ENCODE peak calls at places on chromosomes 12 and 14, in eight cellular contexts. U is dorsolateral prefrontal cortex; Q is vagina; E is naive thymus-derived CD4-positive, alpha-beta T cell; V is aorta; H is right atrium auricular region; M is HCT116; R is tibial nerve. L is an unnamed sample.

GRCh38 chr14:43729149-43729548 is 777.9 kb downstream of the FSCB start:
- DNase-seq in E (no peak), R (no peak), M (no peak), Q (no peak), U (no peak), V (no peak), H (no peak), L (no peak)

GRCh38 chr12:102765736-102766135 is 151.3 kb downstream of the PAH start:
- DNase-seq in Q (no peak), R (no peak), E (no peak), H (no peak), M (no peak), U (no peak), V (no peak), L (no peak)

GRCh38 chr12:1794440-1795090 is 25.8 kb upstream of the LRTM2 start:
- DNase-seq in Q (peak; percentile 72), E (no peak), V (peak; percentile 40), M (no peak), U (peak; percentile 11), R (no peak), H (no peak), L (no peak)

GRCh38 chr12:122651520-122652224 is 51.5 kb downstream of the HCAR2 start:
- DNase-seq in U (no peak), Q (no peak), V (no peak), R (no peak), E (no peak), H (no peak), M (no peak), L (no peak)

GRCh38 chr14:69632154-69632553 is 20.8 kb downstream of the SUSD6 start:
- DNase-seq in Q (no peak), R (no peak), H (no peak), E (no peak), M (no peak), U (no peak), V (no peak), L (no peak)

GRCh38 chr14:23364164-23364571 is 804 bp downstream of the EFS start:
- DNase-seq in V (peak; percentile 77), E (no peak), Q (no peak), H (peak; percentile 80), M (no peak), U (peak; percentile 74), R (peak; percentile 36), L (no peak)

GRCh38 chr12:33566403-33566802 is 126.8 kb upstream of the SYT10 start:
- DNase-seq in R (no peak), U (no peak), H (no peak), M (no peak), V (no peak), Q (no peak), E (no peak), L (no peak)

GRCh38 chr14:26281280-26281998 is 316.4 kb downstream of the NOVA1 start:
- DNase-seq in E (no peak), V (no peak), M (no peak), U (no peak), H (no peak), Q (no peak), R (no peak), L (no peak)

GRCh38 chr12:105935106-105935505 is 203.6 kb downstream of the NUAK1 start:
- DNase-seq in V (no peak), M (no peak), H (no peak), R (no peak), Q (no peak), E (no peak), U (peak; percentile 67), L (no peak)

GRCh38 chr12:54378791-54379400 is 5.6 kb downstream of the ZNF385A start:
- DNase-seq in R (peak; percentile 54), Q (no peak), U (no peak), V (peak; percentile 92), M (no peak), H (no peak), E (peak; percentile 59), L (peak; percentile 82)

GRCh38 chr12:122303068-122303467 is 36.8 kb upstream of the VPS33A start:
- DNase-seq in Q (no peak), U (no peak), H (no peak), M (no peak), E (no peak), R (no peak), V (no peak), L (no peak)

GRCh38 chr14:53956427-53957201 is at the start of gene BMP4:
- DNase-seq in M (peak; percentile 82), V (peak; percentile 92), Q (no peak), R (peak; percentile 65), U (no peak), E (peak; percentile 31), H (peak; percentile 84), L (peak; percentile 95)

GRCh38 chr12:57216931-57217871 is 607 bp downstream of the NXPH4 start:
- DNase-seq in V (no peak), H (no peak), E (no peak), M (no peak), U (no peak), R (no peak), Q (no peak), L (no peak)

GRCh38 chr14:105414456-105415371 is 4.9 kb upstream of the MTA1 start:
- DNase-seq in R (peak; percentile 60), E (peak; percentile 82), H (peak; percentile 82), U (peak; percentile 87), Q (no peak), M (no peak), V (peak; percentile 94), L (peak; percentile 90)

GRCh38 chr14:36659822-36660735 is 1.6 kb upstream of the PAX9 start:
- DNase-seq in E (no peak), U (no peak), H (no peak), M (no peak), Q (no peak), V (no peak), R (no peak), L (no peak)
- H3K27me3 ChIP-seq in E (peaks cover 16% of the 10 kb centered on the region), U (peaks cover 100% of the 10 kb centered on the region), H (peaks cover 73% of the 10 kb centered on the region), M (no peaks in the 10 kb centered on the region), Q (peaks cover 34% of the 10 kb centered on the region), V (peaks cover 3% of the 10 kb centered on the region), R (peaks cover 97% of the 10 kb centered on the region), L (peaks cover 94% of the 10 kb centered on the region)

GRCh38 chr14:95307402-95308041 is 12.2 kb downstream of the CLMN start:
- DNase-seq in R (no peak), E (no peak), H (no peak), M (no peak), U (no peak), V (peak; percentile 35), Q (no peak), L (no peak)
- H3K27ac ChIP-seq in R (peak overlapping the region; percentile 12), E (no peak overlapping the region), H (no peak overlapping the region), M (no peak overlapping the region), U (peak overlapping the region; percentile 84), V (no peak overlapping the region), Q (no peak overlapping the region), L (no peak overlapping the region)

GRCh38 chr14:37594916-37595808 is at the start of the genes FOXA1 and TTC6:
- DNase-seq in V (peak; percentile 77), Q (no peak), H (no peak), R (no peak), M (peak; percentile 31), U (no peak), E (no peak), L (no peak)
- H3K27me3 ChIP-seq in V (peaks cover 3% of the 10 kb centered on the region), Q (peaks cover 58% of the 10 kb centered on the region), H (peaks cover 73% of the 10 kb centered on the region), R (peaks cover 95% of the 10 kb centered on the region), M (no peaks in the 10 kb centered on the region), U (peaks cover 97% of the 10 kb centered on the region), E (peaks cover 23% of the 10 kb centered on the region), L (peaks cover 84% of the 10 kb centered on the region)

DNA sequence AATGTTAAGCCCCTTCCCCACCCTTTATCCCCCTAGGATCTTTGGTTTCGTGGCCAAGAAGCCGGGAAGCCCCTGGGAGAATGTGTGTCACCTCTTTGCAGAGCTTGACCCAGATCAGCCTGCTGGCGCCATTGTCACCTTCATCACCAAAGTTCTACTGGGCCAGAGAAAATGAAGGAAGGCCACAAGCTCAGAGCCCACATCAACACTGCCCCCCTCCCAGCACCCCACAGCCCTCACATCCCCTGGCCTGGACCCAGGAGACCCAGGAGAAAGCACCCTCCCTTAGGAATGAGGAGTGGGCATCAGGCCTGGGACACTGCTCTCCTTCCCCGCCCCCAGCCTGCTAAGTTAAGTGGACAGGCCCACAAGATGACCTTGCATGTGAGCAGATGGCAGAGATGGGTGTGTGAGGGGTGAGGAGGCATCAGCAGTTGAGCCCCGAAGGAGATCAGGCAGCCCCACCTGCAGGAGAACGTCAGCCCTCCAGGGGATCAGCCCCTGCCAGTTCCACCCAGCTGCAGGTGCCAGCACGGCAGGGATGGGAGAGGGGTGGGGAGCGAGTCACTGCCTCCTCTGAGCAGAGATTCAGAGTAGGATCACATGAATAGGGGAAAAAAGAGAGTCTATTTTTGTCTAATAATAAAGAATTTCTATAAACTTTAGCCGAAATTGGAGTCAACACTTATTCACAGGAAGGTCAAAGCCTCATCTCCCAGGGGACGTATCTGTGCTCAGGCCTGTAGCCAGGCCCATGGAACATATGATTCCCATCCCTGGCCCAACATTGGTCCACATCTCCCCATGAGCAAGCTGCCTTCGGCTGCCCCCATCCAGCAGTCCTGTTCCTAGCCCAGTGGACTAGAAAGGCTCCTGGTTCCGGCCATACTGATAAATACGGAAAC is 14.1 kb downstream of the TNS2 start:
- DNase-seq in E (no peak), V (peak; percentile 89), R (peak; percentile 70), H (peak; percentile 86), M (no peak), U (peak; percentile 25), Q (no peak), L (peak; percentile 92)
- H3K27ac ChIP-seq in E (no peak overlapping the region), V (peak overlapping the region; percentile 18), R (peak overlapping the region; percentile 99), H (peak overlapping the region; percentile 67), M (no peak overlapping the region), U (peak overlapping the region; percentile 41), Q (peak overlapping the region; percentile 80), L (peak overlapping the region; percentile 83)

GRCh38 chr14:92323031-92323915 is at the start of gene SLC24A4:
- DNase-seq in H (no peak), E (peak; percentile 30), M (no peak), U (no peak), R (no peak), Q (no peak), V (no peak), L (no peak)
- H3K27me3 ChIP-seq in H (no peaks in the 10 kb centered on the region), E (no peaks in the 10 kb centered on the region), M (no peaks in the 10 kb centered on the region), U (peaks cover 9% of the 10 kb centered on the region), R (peaks cover 32% of the 10 kb centered on the region), Q (no peaks in the 10 kb centered on the region), V (no peaks in the 10 kb centered on the region), L (peaks cover 38% of the 10 kb centered on the region)

GRCh38 chr12:23666866-23667265 is 282.6 kb downstream of the SOX5 start:
- DNase-seq in H (no peak), E (no peak), M (no peak), R (no peak), Q (no peak), V (no peak), U (no peak), L (no peak)

GRCh38 chr12:23659151-23659550 is 290.3 kb downstream of the SOX5 start:
- DNase-seq in E (no peak), M (no peak), R (no peak), U (no peak), V (no peak), H (no peak), Q (no peak), L (no peak)

GRCh38 chr12:23657598-23657997 is 291.9 kb downstream of the SOX5 start:
- DNase-seq in V (no peak), E (no peak), R (no peak), M (no peak), U (no peak), H (no peak), Q (no peak), L (no peak)

GRCh38 chr12:23662966-23663365 is 286.5 kb downstream of the SOX5 start:
- DNase-seq in H (no peak), M (no peak), V (no peak), U (no peak), E (no peak), R (no peak), Q (no peak), L (no peak)
- H3K27ac ChIP-seq in H (no peak overlapping the region), M (no peak overlapping the region), V (no peak overlapping the region), U (no peak overlapping the region), E (no peak overlapping the region), R (no peak overlapping the region), Q (no peak overlapping the region), L (no peak overlapping the region)